ENCODE peak calls at places on chromosomes 7 and 10, in four cellular contexts. S is NCI-H2171 treated with DMSO at 0.1 percent for 48 hours, Z is GOT3, F is ELR. Q is an unnamed sample.
A peak's percentile ranks its signal among the peaks of the same experiment; 100 is the strongest.

GRCh38 chr7:2626498-2627117 is 5.2 kb upstream of the TTYH3 start:
- DNase-seq in S (no peak), Z (no peak), F (no peak), Q (no peak)

GRCh38 chr10:87930929-87931835 is 67.8 kb downstream of the PTEN start:
- DNase-seq in S (no peak), Z (no peak), F (peak; percentile 54), Q (no peak)

GRCh38 chr7:131232768-131233167 is 94.9 kb upstream of the MKLN1 start:
- DNase-seq in S (no peak), Z (no peak), F (no peak), Q (no peak)

GRCh38 chr7:81721428-81721827 is 48.4 kb downstream of the HGF start:
- DNase-seq in S (no peak), Z (no peak), F (no peak), Q (no peak)

GRCh38 chr10:98170249-98171117 is 36.0 kb downstream of the R3HCC1L start:
- DNase-seq in S (peak; percentile 34), Z (no peak), F (peak; percentile 57), Q (peak; percentile 61)

GRCh38 chr7:22110227-22110839 is 164.6 kb upstream of the CDCA7L start:
- DNase-seq in S (peak; percentile 81), Z (peak; percentile 68), F (peak; percentile 77), Q (peak; percentile 81)

GRCh38 chr7:140509789-140510188 is 30.5 kb upstream of the MKRN1 start:
- DNase-seq in S (no peak), Z (no peak), F (no peak), Q (no peak)

GRCh38 chr7:113087278-113087998 is 811 bp upstream of the GPR85 start:
- DNase-seq in S (peak; percentile 60), Z (no peak), F (peak; percentile 92), Q (peak; percentile 67)

GRCh38 chr7:66400400-66400799 is 195.3 kb downstream of the TPST1 start:
- DNase-seq in S (no peak), Z (no peak), F (no peak), Q (no peak)

GRCh38 chr7:100706672-100707311 is 871 bp downstream of the POP7 start:
- DNase-seq in S (no peak), Z (no peak), F (no peak), Q (no peak)

GRCh38 chr7:121262221-121262620 is 66.6 kb upstream of the WNT16 start:
- DNase-seq in S (no peak), Z (no peak), F (no peak), Q (no peak)

GRCh38 chr7:41689815-41690214 is 13.1 kb downstream of the INHBA start:
- DNase-seq in S (no peak), Z (no peak), F (no peak), Q (no peak)

GRCh38 chr7:65444899-65445823 is 71.5 kb downstream of the ZNF92 start:
- DNase-seq in S (no peak), Z (no peak), F (no peak), Q (no peak)

GRCh38 chr7:116164552-116164951 is 45.8 kb upstream of the TES start:
- DNase-seq in S (no peak), Z (no peak), F (no peak), Q (no peak)

GRCh38 chr10:97121084-97121483 is 64.7 kb downstream of the SLIT1 start:
- DNase-seq in S (peak; percentile 69), Z (no peak), F (no peak), Q (no peak)

GRCh38 chr7:47576031-47576908 is 5.6 kb downstream of the TNS3 start:
- DNase-seq in S (no peak), Z (no peak), F (peak; percentile 59), Q (no peak)

GRCh38 chr7:155213385-155213784 is 84.3 kb upstream of the INSIG1 start:
- DNase-seq in S (no peak), Z (no peak), F (peak; percentile 55), Q (no peak)

GRCh38 chr10:4532467-4532866 is 293.5 kb upstream of the AKR1E2 start:
- DNase-seq in S (no peak), Z (no peak), F (peak; percentile 85), Q (peak; percentile 41)

GRCh38 chr10:3829193-3830050 is 44.4 kb upstream of the KLF6 start:
- DNase-seq in S (no peak), Z (no peak), F (no peak), Q (no peak)

GRCh38 chr7:94244760-94245159 is 149.9 kb upstream of the COL1A2 start:
- DNase-seq in S (no peak), Z (no peak), F (peak; percentile 38), Q (peak; percentile 32)

GRCh38 chr10:48497965-48498770 is 106.7 kb downstream of the ARHGAP22 start:
- DNase-seq in S (no peak), Z (no peak), F (no peak), Q (no peak)

GRCh38 chr10:85606401-85606800 is 760.2 kb downstream of the GRID1 start:
- DNase-seq in S (no peak), Z (no peak), F (no peak), Q (no peak)

GRCh38 chr10:83104616-83105015 is 1034.7 kb upstream of the GHITM start:
- DNase-seq in S (no peak), Z (no peak), F (no peak), Q (no peak)

GRCh38 chr7:65475734-65476319 is 102.2 kb downstream of the ZNF92 start:
- DNase-seq in S (no peak), Z (no peak), F (peak; percentile 2), Q (no peak)

GRCh38 chr7:108522780-108523179 is 3.2 kb downstream of the PNPLA8 start:
- DNase-seq in S (no peak), Z (no peak), F (no peak), Q (no peak)

GRCh38 chr10:91908358-91909177 is 718 bp downstream of the FGFBP3 start:
- DNase-seq in S (peak; percentile 66), Z (no peak), F (peak; percentile 82), Q (peak; percentile 70)